ENCODE peak calls at places on chromosomes 2 and 18, in five cellular contexts. One of them, this sample, is unnamed.

GRCh38 chr18:49238433-49239042 is 221.9 kb downstream of the DYM start:
- DNase-seq in SK-N-SH: peak
- DNase-seq in upper lobe of left lung: no peak
- DNase-seq in sigmoid colon: no peak
- DNase-seq in H1: no peak
- DNase-seq in this sample: no peak

GRCh38 chr2:24075915-24076848 is at the start of gene SF3B6:
- DNase-seq in SK-N-SH: peak
- DNase-seq in upper lobe of left lung: peak
- DNase-seq in sigmoid colon: peak
- DNase-seq in H1: peak
- DNase-seq in this sample: peak

GRCh38 chr2:204967199-204967995 is 422.1 kb downstream of the PARD3B start:
- DNase-seq in SK-N-SH: peak
- DNase-seq in upper lobe of left lung: no peak
- DNase-seq in sigmoid colon: no peak
- DNase-seq in H1: no peak
- DNase-seq in this sample: no peak

GRCh38 chr2:49973917-49974368 is 819.6 kb upstream of the FSHR start:
- DNase-seq in SK-N-SH: peak
- DNase-seq in upper lobe of left lung: no peak
- DNase-seq in sigmoid colon: peak
- DNase-seq in H1: peak
- DNase-seq in this sample: peak

GRCh38 chr2:230170532-230170931 is 49.3 kb downstream of the SP110 start:
- DNase-seq in SK-N-SH: no peak
- DNase-seq in upper lobe of left lung: no peak
- DNase-seq in sigmoid colon: no peak
- DNase-seq in H1: no peak
- DNase-seq in this sample: peak

GRCh38 chr2:213232649-213233437 is 51.4 kb upstream of the SPAG16 start:
- DNase-seq in SK-N-SH: no peak
- DNase-seq in upper lobe of left lung: no peak
- DNase-seq in sigmoid colon: no peak
- DNase-seq in H1: no peak
- DNase-seq in this sample: no peak

GRCh38 chr18:55588876-55589595 is 1.0 kb upstream of the TCF4 start:
- DNase-seq in SK-N-SH: peak
- DNase-seq in upper lobe of left lung: no peak
- DNase-seq in sigmoid colon: no peak
- DNase-seq in H1: no peak
- DNase-seq in this sample: no peak

GRCh38 chr2:145190031-145190703 is 670.2 kb upstream of the ZEB2 start:
- DNase-seq in SK-N-SH: no peak
- DNase-seq in upper lobe of left lung: no peak
- DNase-seq in sigmoid colon: no peak
- DNase-seq in H1: no peak
- DNase-seq in this sample: no peak

GRCh38 chr2:159903404-159904126 is 105.6 kb upstream of the CD302 start:
- DNase-seq in SK-N-SH: no peak
- DNase-seq in upper lobe of left lung: peak
- DNase-seq in sigmoid colon: no peak
- DNase-seq in H1: no peak
- DNase-seq in this sample: peak

GRCh38 chr2:137836671-137837070 is 127.6 kb upstream of the HNMT start:
- DNase-seq in SK-N-SH: no peak
- DNase-seq in upper lobe of left lung: no peak
- DNase-seq in sigmoid colon: no peak
- DNase-seq in H1: no peak
- DNase-seq in this sample: no peak

GRCh38 chr2:176555781-176556180 is 286.5 kb downstream of the MTX2 start:
- DNase-seq in SK-N-SH: no peak
- DNase-seq in upper lobe of left lung: no peak
- DNase-seq in sigmoid colon: no peak
- DNase-seq in H1: no peak
- DNase-seq in this sample: peak

GRCh38 chr2:155356250-155356649 is 657.8 kb downstream of the KCNJ3 start:
- DNase-seq in SK-N-SH: no peak
- DNase-seq in upper lobe of left lung: no peak
- DNase-seq in sigmoid colon: no peak
- DNase-seq in H1: no peak
- DNase-seq in this sample: no peak

GRCh38 chr18:48472610-48473009 is 63.4 kb upstream of the ZBTB7C start:
- DNase-seq in SK-N-SH: no peak
- DNase-seq in upper lobe of left lung: no peak
- DNase-seq in sigmoid colon: no peak
- DNase-seq in H1: no peak
- DNase-seq in this sample: no peak

GRCh38 chr18:44464401-44465185 is 216.1 kb upstream of the SETBP1 start:
- DNase-seq in SK-N-SH: no peak
- DNase-seq in upper lobe of left lung: no peak
- DNase-seq in sigmoid colon: no peak
- DNase-seq in H1: no peak
- DNase-seq in this sample: no peak
- TF ChIP-seq POLR2AphosphoS5 in SK-N-SH: no peak
- TF ChIP-seq POLR2AphosphoS5 in upper lobe of left lung: no peak
- TF ChIP-seq POLR2AphosphoS5 in sigmoid colon: no peak
- TF ChIP-seq POLR2AphosphoS5 in H1: no peak
- TF ChIP-seq POLR2AphosphoS5 in this sample: no peak

GRCh38 chr2:147451902-147452515 is 392.8 kb upstream of the ACVR2A start:
- DNase-seq in SK-N-SH: no peak
- DNase-seq in upper lobe of left lung: no peak
- DNase-seq in sigmoid colon: no peak
- DNase-seq in H1: no peak
- DNase-seq in this sample: no peak
- TF ChIP-seq CTCF in SK-N-SH: no peak
- TF ChIP-seq CTCF in upper lobe of left lung: no peak
- TF ChIP-seq CTCF in sigmoid colon: no peak
- TF ChIP-seq CTCF in H1: peak
- TF ChIP-seq CTCF in this sample: no peak

DNA sequence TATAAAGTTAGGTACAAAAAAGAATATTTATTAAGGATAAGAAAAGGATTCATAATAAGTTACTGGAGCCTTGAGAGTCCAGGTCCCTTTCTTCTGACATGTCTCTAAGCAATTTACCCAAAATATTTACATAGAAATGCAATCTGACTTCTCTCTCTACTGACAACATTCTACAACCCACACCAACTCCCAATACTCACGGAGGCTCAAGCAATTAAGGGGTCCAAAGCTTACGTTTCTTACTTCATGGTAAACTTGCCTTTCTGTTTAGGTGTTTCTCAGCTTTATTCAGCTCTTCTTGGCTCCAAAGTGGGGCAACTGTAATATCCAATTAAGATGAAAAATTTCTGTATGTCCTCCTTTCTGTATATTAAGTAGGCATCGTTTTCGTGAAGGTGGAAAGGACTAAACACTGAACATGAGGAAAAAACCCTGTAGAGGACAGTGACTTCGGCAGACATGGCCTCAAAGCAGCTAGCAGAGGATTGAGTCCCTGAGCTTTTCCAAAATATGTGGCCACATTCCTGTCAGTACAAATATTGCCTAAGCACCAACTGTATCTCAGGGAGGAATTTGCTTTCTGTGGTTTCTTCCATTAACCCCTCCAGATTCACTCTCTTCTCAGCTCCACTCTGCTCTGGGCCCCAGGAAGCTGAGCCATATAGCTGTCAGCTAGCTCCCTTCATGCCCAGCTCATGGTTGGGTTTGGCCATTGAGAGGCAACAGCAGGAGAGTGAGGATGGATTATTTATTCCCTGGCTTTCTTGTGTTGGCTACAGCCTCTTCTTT is 67.9 kb upstream of the GLS start:
- DNase-seq in SK-N-SH: no peak
- DNase-seq in upper lobe of left lung: no peak
- DNase-seq in sigmoid colon: no peak
- DNase-seq in H1: no peak
- DNase-seq in this sample: no peak
- TF ChIP-seq EP300 in SK-N-SH: no peak
- TF ChIP-seq EP300 in upper lobe of left lung: no peak
- TF ChIP-seq EP300 in sigmoid colon: no peak
- TF ChIP-seq EP300 in H1: no peak
- TF ChIP-seq EP300 in this sample: no peak

GRCh38 chr18:34710430-34711386 is 610 bp downstream of the DTNA start:
- DNase-seq in SK-N-SH: peak
- DNase-seq in upper lobe of left lung: no peak
- DNase-seq in sigmoid colon: no peak
- DNase-seq in H1: no peak
- DNase-seq in this sample: no peak
- TF ChIP-seq POLR2AphosphoS5 in SK-N-SH: no peak
- TF ChIP-seq POLR2AphosphoS5 in upper lobe of left lung: no peak
- TF ChIP-seq POLR2AphosphoS5 in sigmoid colon: peak
- TF ChIP-seq POLR2AphosphoS5 in H1: no peak
- TF ChIP-seq POLR2AphosphoS5 in this sample: no peak

This sample was measured in transverse colon.